ENCODE peak calls at places on chromosomes 7 and 10, in ten cellular contexts. One of them, this sample, is unnamed. For H3K4me1, the result is how much of the 10 kb centered on the place peaks cover.

GRCh38 chr7:94375713-94376112 is 19.0 kb upstream of the COL1A2 start:
- DNase-seq in ovary: peak
- DNase-seq in adrenal gland: no peak
- DNase-seq in mammary epithelial cell: peak
- DNase-seq in HepG2: no peak
- DNase-seq in testis: peak
- DNase-seq in A549: no peak
- DNase-seq in stomach: no peak
- DNase-seq in heart left ventricle: peak
- DNase-seq in MM.1S: no peak
- DNase-seq in this sample: no peak

GRCh38 chr7:14197280-14197679 is 207.8 kb upstream of the ETV1 start:
- DNase-seq in heart left ventricle: peak
- DNase-seq in MM.1S: no peak
- DNase-seq in HepG2: no peak
- DNase-seq in stomach: no peak
- DNase-seq in adrenal gland: peak
- DNase-seq in testis: peak
- DNase-seq in mammary epithelial cell: no peak
- DNase-seq in ovary: no peak
- DNase-seq in A549: no peak
- DNase-seq in this sample: no peak

GRCh38 chr10:32210306-32211045 is 136.5 kb downstream of the EPC1 start:
- DNase-seq in stomach: no peak
- DNase-seq in adrenal gland: no peak
- DNase-seq in HepG2: peak
- DNase-seq in MM.1S: no peak
- DNase-seq in ovary: no peak
- DNase-seq in heart left ventricle: no peak
- DNase-seq in A549: peak
- DNase-seq in mammary epithelial cell: peak
- DNase-seq in testis: peak
- DNase-seq in this sample: peak

GRCh38 chr10:19845963-19846362 is 29.7 kb downstream of the PLXDC2 start:
- DNase-seq in adrenal gland: no peak
- DNase-seq in HepG2: no peak
- DNase-seq in heart left ventricle: no peak
- DNase-seq in testis: no peak
- DNase-seq in A549: no peak
- DNase-seq in ovary: no peak
- DNase-seq in stomach: no peak
- DNase-seq in MM.1S: no peak
- DNase-seq in mammary epithelial cell: peak
- DNase-seq in this sample: no peak

GRCh38 chr10:33965795-33966581 is 631.5 kb upstream of the NRP1 start:
- DNase-seq in testis: no peak
- DNase-seq in stomach: no peak
- DNase-seq in adrenal gland: no peak
- DNase-seq in HepG2: peak
- DNase-seq in ovary: no peak
- DNase-seq in MM.1S: peak
- DNase-seq in heart left ventricle: no peak
- DNase-seq in A549: no peak
- DNase-seq in mammary epithelial cell: no peak
- DNase-seq in this sample: no peak

GRCh38 chr10:49131507-49132385 is 2.1 kb downstream of the FAM170B start:
- DNase-seq in MM.1S: no peak
- DNase-seq in HepG2: no peak
- DNase-seq in ovary: no peak
- DNase-seq in adrenal gland: no peak
- DNase-seq in testis: no peak
- DNase-seq in heart left ventricle: no peak
- DNase-seq in mammary epithelial cell: no peak
- DNase-seq in stomach: no peak
- DNase-seq in A549: no peak
- DNase-seq in this sample: no peak

GRCh38 chr7:151716339-151716722 is 160.6 kb downstream of the PRKAG2 start:
- DNase-seq in adrenal gland: no peak
- DNase-seq in mammary epithelial cell: no peak
- DNase-seq in HepG2: no peak
- DNase-seq in heart left ventricle: no peak
- DNase-seq in stomach: peak
- DNase-seq in MM.1S: no peak
- DNase-seq in A549: no peak
- DNase-seq in ovary: no peak
- DNase-seq in testis: no peak
- DNase-seq in this sample: peak

GRCh38 chr7:151086802-151087246 is 549 bp downstream of the AGAP3 start:
- DNase-seq in stomach: no peak
- DNase-seq in MM.1S: peak
- DNase-seq in A549: no peak
- DNase-seq in testis: no peak
- DNase-seq in heart left ventricle: no peak
- DNase-seq in mammary epithelial cell: peak
- DNase-seq in adrenal gland: peak
- DNase-seq in ovary: no peak
- DNase-seq in HepG2: no peak
- DNase-seq in this sample: peak

GRCh38 chr7:103658055-103659010 is 212.3 kb upstream of the SLC26A5 start:
- DNase-seq in testis: no peak
- DNase-seq in adrenal gland: no peak
- DNase-seq in HepG2: peak
- DNase-seq in heart left ventricle: no peak
- DNase-seq in stomach: no peak
- DNase-seq in A549: no peak
- DNase-seq in mammary epithelial cell: peak
- DNase-seq in MM.1S: no peak
- DNase-seq in ovary: no peak
- DNase-seq in this sample: no peak

GRCh38 chr10:42428534-42428933 is 209.8 kb downstream of the ZNF33B start:
- DNase-seq in HepG2: peak
- DNase-seq in adrenal gland: no peak
- DNase-seq in ovary: no peak
- DNase-seq in MM.1S: peak
- DNase-seq in mammary epithelial cell: peak
- DNase-seq in stomach: no peak
- DNase-seq in A549: no peak
- DNase-seq in heart left ventricle: no peak
- DNase-seq in testis: no peak
- DNase-seq in this sample: no peak

GRCh38 chr7:22357311-22358175 is 589 bp upstream of the RAPGEF5 start:
- DNase-seq in heart left ventricle: no peak
- DNase-seq in ovary: no peak
- DNase-seq in testis: peak
- DNase-seq in A549: peak
- DNase-seq in stomach: no peak
- DNase-seq in MM.1S: no peak
- DNase-seq in adrenal gland: no peak
- DNase-seq in mammary epithelial cell: peak
- DNase-seq in HepG2: peak
- DNase-seq in this sample: peak

GRCh38 chr10:110357252-110357780 is 52.6 kb upstream of the SMNDC1 start:
- DNase-seq in A549: no peak
- DNase-seq in adrenal gland: no peak
- DNase-seq in stomach: no peak
- DNase-seq in mammary epithelial cell: peak
- DNase-seq in heart left ventricle: no peak
- DNase-seq in ovary: peak
- DNase-seq in testis: no peak
- DNase-seq in MM.1S: peak
- DNase-seq in HepG2: peak
- DNase-seq in this sample: no peak

GRCh38 chr10:86730227-86730626 is 26.2 kb upstream of the BMPR1A start:
- DNase-seq in ovary: peak
- DNase-seq in HepG2: peak
- DNase-seq in MM.1S: no peak
- DNase-seq in adrenal gland: peak
- DNase-seq in A549: no peak
- DNase-seq in stomach: peak
- DNase-seq in mammary epithelial cell: no peak
- DNase-seq in testis: peak
- DNase-seq in heart left ventricle: peak
- DNase-seq in this sample: peak

GRCh38 chr7:114931656-114932011 is 9.7 kb downstream of the MDFIC start:
- DNase-seq in MM.1S: peak
- DNase-seq in ovary: no peak
- DNase-seq in HepG2: no peak
- DNase-seq in mammary epithelial cell: no peak
- DNase-seq in heart left ventricle: no peak
- DNase-seq in A549: no peak
- DNase-seq in stomach: no peak
- DNase-seq in testis: no peak
- DNase-seq in adrenal gland: no peak
- DNase-seq in this sample: no peak

GRCh38 chr10:101227765-101228681 is 1.2 kb downstream of the LBX1 start:
- DNase-seq in adrenal gland: no peak
- DNase-seq in stomach: no peak
- DNase-seq in heart left ventricle: no peak
- DNase-seq in ovary: no peak
- DNase-seq in testis: no peak
- DNase-seq in HepG2: no peak
- DNase-seq in A549: peak
- DNase-seq in mammary epithelial cell: peak
- DNase-seq in MM.1S: no peak
- DNase-seq in this sample: no peak
- TF ChIP-seq CTCF in adrenal gland: no peak
- TF ChIP-seq CTCF in stomach: no peak
- TF ChIP-seq CTCF in heart left ventricle: no peak
- TF ChIP-seq CTCF in ovary: no peak
- TF ChIP-seq CTCF in testis: no peak
- TF ChIP-seq CTCF in HepG2: no peak
- TF ChIP-seq CTCF in A549: no peak
- TF ChIP-seq CTCF in mammary epithelial cell: no peak
- TF ChIP-seq CTCF in MM.1S: no peak
- TF ChIP-seq CTCF in this sample: no peak

DNA sequence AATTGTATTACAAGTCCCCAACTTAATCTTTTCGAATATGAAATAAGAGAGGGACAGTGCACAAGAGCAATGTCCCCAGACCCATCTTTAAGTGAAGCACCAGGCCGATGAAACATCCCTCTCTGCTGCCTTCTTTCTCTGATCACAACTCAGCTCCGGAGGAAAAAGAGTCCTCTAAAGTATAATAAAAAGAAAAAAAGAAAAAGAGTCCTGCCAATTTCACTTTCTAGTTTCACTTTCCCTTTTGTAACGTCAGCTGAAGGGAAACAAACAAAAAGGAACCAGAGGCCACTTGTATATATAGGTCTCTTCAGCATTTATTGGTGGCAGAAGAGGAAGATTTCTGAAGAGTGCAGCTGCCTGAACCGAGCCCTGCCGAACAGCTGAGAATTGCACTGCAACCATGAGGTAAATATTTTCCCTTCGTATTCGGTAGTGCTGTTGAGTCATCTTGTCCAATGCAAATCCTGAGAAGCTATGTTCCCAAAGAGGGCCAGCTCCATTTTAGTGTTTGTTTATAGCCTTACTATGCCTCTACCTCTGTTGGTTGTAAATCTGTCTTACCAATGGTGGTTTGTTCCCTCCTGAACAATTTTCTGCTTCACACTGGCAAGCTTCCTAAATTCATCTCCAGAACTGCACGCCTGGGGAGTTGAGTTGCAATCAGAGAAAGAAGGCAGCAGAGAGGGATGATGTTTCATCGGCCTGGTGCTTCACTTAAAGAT is at the start of gene IFIT2:
- DNase-seq in heart left ventricle: peak
- DNase-seq in testis: peak
- DNase-seq in HepG2: peak
- DNase-seq in MM.1S: peak
- DNase-seq in A549: peak
- DNase-seq in adrenal gland: peak
- DNase-seq in stomach: peak
- DNase-seq in ovary: no peak
- DNase-seq in mammary epithelial cell: peak
- DNase-seq in this sample: peak
- H3K27ac ChIP-seq in heart left ventricle: peak
- H3K27ac ChIP-seq in testis: peak
- H3K27ac ChIP-seq in HepG2: no peak
- H3K27ac ChIP-seq in MM.1S: no peak
- H3K27ac ChIP-seq in A549: peak
- H3K27ac ChIP-seq in adrenal gland: peak
- H3K27ac ChIP-seq in stomach: peak
- H3K27ac ChIP-seq in ovary: peak
- H3K27ac ChIP-seq in mammary epithelial cell: peak
- H3K27ac ChIP-seq in this sample: peak

DNA sequence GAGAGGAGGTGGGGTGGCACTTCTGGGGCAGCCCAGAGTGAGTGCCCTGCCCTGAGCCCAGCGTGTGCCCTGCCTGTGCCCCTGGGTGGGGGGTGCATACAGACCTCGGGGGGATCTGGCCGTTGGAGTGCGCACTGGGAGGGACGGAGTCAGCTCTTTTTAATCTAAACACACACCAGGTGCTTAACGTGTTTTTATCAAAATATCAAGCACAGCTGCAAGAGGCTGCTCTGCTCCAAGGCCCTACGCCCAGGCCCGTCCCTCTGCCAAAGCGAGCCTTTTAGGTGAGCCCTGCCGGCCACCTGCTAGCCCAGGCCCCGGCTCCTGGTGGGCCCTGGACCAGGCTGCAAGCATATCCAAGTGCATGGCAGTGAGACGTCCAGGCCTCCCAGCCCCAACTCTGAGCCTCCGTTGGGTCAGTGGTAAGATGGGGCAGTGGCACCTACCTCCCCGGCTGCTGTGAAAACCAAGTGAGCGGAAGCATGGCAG is 136.1 kb downstream of the LHPP start:
- DNase-seq in stomach: no peak
- DNase-seq in heart left ventricle: no peak
- DNase-seq in HepG2: no peak
- DNase-seq in MM.1S: no peak
- DNase-seq in testis: no peak
- DNase-seq in ovary: peak
- DNase-seq in A549: no peak
- DNase-seq in adrenal gland: no peak
- DNase-seq in mammary epithelial cell: no peak
- DNase-seq in this sample: no peak
- H3K4me1 ChIP-seq in stomach: under half
- H3K4me1 ChIP-seq in heart left ventricle: under half
- H3K4me1 ChIP-seq in HepG2: under half
- H3K4me1 ChIP-seq in MM.1S: under half
- H3K4me1 ChIP-seq in testis: under half
- H3K4me1 ChIP-seq in ovary: under half
- H3K4me1 ChIP-seq in A549: under half
- H3K4me1 ChIP-seq in adrenal gland: under half
- H3K4me1 ChIP-seq in mammary epithelial cell: under half
- H3K4me1 ChIP-seq in this sample: under half

DNA sequence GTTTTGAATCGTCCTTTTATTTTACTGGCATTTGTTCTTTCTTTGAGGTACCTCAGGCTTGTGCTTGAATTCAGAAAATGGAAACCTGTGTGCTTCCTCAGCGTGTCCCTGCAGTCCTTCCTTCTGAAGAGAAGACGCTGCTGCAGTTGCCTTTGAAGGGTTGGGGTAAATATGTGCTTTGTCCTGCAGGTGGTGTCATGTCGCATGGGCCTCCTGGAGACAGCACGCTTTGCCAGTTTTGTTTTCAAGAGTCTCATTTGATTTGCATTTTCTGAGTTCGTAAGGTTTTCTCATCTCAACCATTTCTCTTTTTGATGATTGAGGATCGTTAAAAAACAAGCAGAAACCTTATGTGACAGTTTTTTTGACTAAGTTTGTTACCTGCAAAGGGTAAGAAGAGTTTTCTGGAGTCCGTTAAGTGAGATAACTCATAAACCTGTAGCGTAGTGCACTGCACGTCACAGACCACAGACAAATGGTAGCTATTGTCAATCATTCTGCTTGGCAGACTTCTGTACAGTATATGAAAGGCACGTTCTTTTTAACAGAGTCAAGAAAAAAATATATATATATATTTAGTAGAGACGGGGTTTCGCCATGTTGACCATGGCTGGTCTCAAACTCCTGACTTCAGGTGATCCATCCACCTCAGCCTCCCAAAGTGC is 57.0 kb downstream of the CDC123 start:
- DNase-seq in HepG2: no peak
- DNase-seq in MM.1S: no peak
- DNase-seq in adrenal gland: no peak
- DNase-seq in A549: peak
- DNase-seq in ovary: no peak
- DNase-seq in stomach: no peak
- DNase-seq in heart left ventricle: no peak
- DNase-seq in testis: no peak
- DNase-seq in mammary epithelial cell: no peak
- DNase-seq in this sample: no peak
- TF ChIP-seq CTCF in HepG2: peak
- TF ChIP-seq CTCF in MM.1S: peak
- TF ChIP-seq CTCF in adrenal gland: no peak
- TF ChIP-seq CTCF in A549: peak
- TF ChIP-seq CTCF in ovary: no peak
- TF ChIP-seq CTCF in stomach: no peak
- TF ChIP-seq CTCF in heart left ventricle: no peak
- TF ChIP-seq CTCF in testis: no peak
- TF ChIP-seq CTCF in mammary epithelial cell: peak
- TF ChIP-seq CTCF in this sample: peak